ENCODE peak calls at places on chromosomes 7 and 10, in five cellular contexts. One of them, this sample, is unnamed.

GRCh38 chr7:106128846-106129245 is 16.7 kb upstream of the SYPL1 start:
- DNase-seq in H1: no peak
- DNase-seq in GM12878: no peak
- DNase-seq in SK-N-SH: no peak
- DNase-seq in HCT116: no peak
- DNase-seq in this sample: no peak

GRCh38 chr10:43287056-43288007 is 20.5 kb upstream of the RASGEF1A start:
- DNase-seq in H1: no peak
- DNase-seq in GM12878: peak; percentile 27
- DNase-seq in SK-N-SH: no peak
- DNase-seq in HCT116: peak; percentile 66
- DNase-seq in this sample: no peak

GRCh38 chr10:86645111-86645445 is 9.3 kb upstream of the OPN4 start:
- DNase-seq in H1: no peak
- DNase-seq in GM12878: no peak
- DNase-seq in SK-N-SH: no peak
- DNase-seq in HCT116: no peak
- DNase-seq in this sample: no peak

GRCh38 chr7:80240265-80241025 is 105.8 kb downstream of the GNAI1 start:
- DNase-seq in H1: no peak
- DNase-seq in GM12878: no peak
- DNase-seq in SK-N-SH: no peak
- DNase-seq in HCT116: no peak
- DNase-seq in this sample: no peak

GRCh38 chr10:71323407-71323806 is 4.3 kb downstream of the SLC29A3 start:
- DNase-seq in H1: no peak
- DNase-seq in GM12878: no peak
- DNase-seq in SK-N-SH: peak; percentile 54
- DNase-seq in HCT116: peak; percentile 32
- DNase-seq in this sample: no peak

GRCh38 chr10:116770281-116770680 is 27.9 kb upstream of the HSPA12A start:
- DNase-seq in H1: no peak
- DNase-seq in GM12878: no peak
- DNase-seq in SK-N-SH: no peak
- DNase-seq in HCT116: no peak
- DNase-seq in this sample: no peak

GRCh38 chr7:106345421-106346166 is 60.8 kb upstream of the NAMPT start:
- DNase-seq in H1: no peak
- DNase-seq in GM12878: no peak
- DNase-seq in SK-N-SH: no peak
- DNase-seq in HCT116: no peak
- DNase-seq in this sample: no peak

GRCh38 chr10:8050561-8051108 is 3.9 kb upstream of the GATA3 start:
- DNase-seq in H1: no peak
- DNase-seq in GM12878: no peak
- DNase-seq in SK-N-SH: no peak
- DNase-seq in HCT116: no peak
- DNase-seq in this sample: no peak

GRCh38 chr10:132397036-132397541 is at the start of gene PWWP2B:
- DNase-seq in H1: no peak
- DNase-seq in GM12878: no peak
- DNase-seq in SK-N-SH: peak; percentile 87
- DNase-seq in HCT116: no peak
- DNase-seq in this sample: no peak

GRCh38 chr10:61452229-61452651 is 941 bp downstream of the TMEM26 start:
- DNase-seq in H1: peak; percentile 78
- DNase-seq in GM12878: no peak
- DNase-seq in SK-N-SH: peak; percentile 50
- DNase-seq in HCT116: no peak
- DNase-seq in this sample: no peak

GRCh38 chr10:44689368-44689767 is 221.8 kb upstream of the TMEM72 start:
- DNase-seq in H1: no peak
- DNase-seq in GM12878: no peak
- DNase-seq in SK-N-SH: no peak
- DNase-seq in HCT116: no peak
- DNase-seq in this sample: no peak

GRCh38 chr10:43061764-43062163 is 15.1 kb upstream of the RET start:
- DNase-seq in H1: no peak
- DNase-seq in GM12878: no peak
- DNase-seq in SK-N-SH: no peak
- DNase-seq in HCT116: no peak
- DNase-seq in this sample: no peak

GRCh38 chr10:124301736-124302135 is 117.0 kb downstream of the OAT start:
- DNase-seq in H1: no peak
- DNase-seq in GM12878: no peak
- DNase-seq in SK-N-SH: no peak
- DNase-seq in HCT116: no peak
- DNase-seq in this sample: no peak

GRCh38 chr10:112307631-112308502 is 24.7 kb downstream of the TECTB start:
- DNase-seq in H1: peak; percentile 79
- DNase-seq in GM12878: no peak
- DNase-seq in SK-N-SH: peak; percentile 66
- DNase-seq in HCT116: peak; percentile 59
- DNase-seq in this sample: peak; percentile 51

GRCh38 chr10:24444337-24444736 is 235.4 kb downstream of the KIAA1217 start:
- DNase-seq in H1: no peak
- DNase-seq in GM12878: no peak
- DNase-seq in SK-N-SH: no peak
- DNase-seq in HCT116: no peak
- DNase-seq in this sample: no peak

GRCh38 chr7:15280078-15280734 is 281.6 kb downstream of the AGMO start:
- DNase-seq in H1: peak; percentile 45
- DNase-seq in GM12878: no peak
- DNase-seq in SK-N-SH: no peak
- DNase-seq in HCT116: no peak
- DNase-seq in this sample: no peak

GRCh38 chr10:83301732-83302131 is 837.6 kb upstream of the GHITM start:
- DNase-seq in H1: no peak
- DNase-seq in GM12878: no peak
- DNase-seq in SK-N-SH: no peak
- DNase-seq in HCT116: no peak
- DNase-seq in this sample: no peak

GRCh38 chr7:55474944-55475911 is 97.1 kb downstream of the VOPP1 start:
- DNase-seq in H1: no peak
- DNase-seq in GM12878: no peak
- DNase-seq in SK-N-SH: no peak
- DNase-seq in HCT116: no peak
- DNase-seq in this sample: no peak

GRCh38 chr10:30639946-30640786 is 10.6 kb upstream of the LYZL2 start:
- DNase-seq in H1: no peak
- DNase-seq in GM12878: no peak
- DNase-seq in SK-N-SH: peak; percentile 48
- DNase-seq in HCT116: peak; percentile 61
- DNase-seq in this sample: peak; percentile 35

GRCh38 chr7:88307841-88308240 is 1.1 kb upstream of the STEAP4 start:
- DNase-seq in H1: no peak
- DNase-seq in GM12878: no peak
- DNase-seq in SK-N-SH: no peak
- DNase-seq in HCT116: no peak
- DNase-seq in this sample: no peak

GRCh38 chr7:88307412-88307811 is 718 bp upstream of the STEAP4 start:
- DNase-seq in H1: no peak
- DNase-seq in GM12878: no peak
- DNase-seq in SK-N-SH: no peak
- DNase-seq in HCT116: no peak
- DNase-seq in this sample: no peak

GRCh38 chr7:88305044-88305443 is 1.6 kb downstream of the STEAP4 start:
- DNase-seq in H1: no peak
- DNase-seq in GM12878: no peak
- DNase-seq in SK-N-SH: no peak
- DNase-seq in HCT116: no peak
- DNase-seq in this sample: no peak

GRCh38 chr7:88309845-88310244 is 3.2 kb upstream of the STEAP4 start:
- DNase-seq in H1: no peak
- DNase-seq in GM12878: no peak
- DNase-seq in SK-N-SH: no peak
- DNase-seq in HCT116: no peak
- DNase-seq in this sample: no peak

DNA sequence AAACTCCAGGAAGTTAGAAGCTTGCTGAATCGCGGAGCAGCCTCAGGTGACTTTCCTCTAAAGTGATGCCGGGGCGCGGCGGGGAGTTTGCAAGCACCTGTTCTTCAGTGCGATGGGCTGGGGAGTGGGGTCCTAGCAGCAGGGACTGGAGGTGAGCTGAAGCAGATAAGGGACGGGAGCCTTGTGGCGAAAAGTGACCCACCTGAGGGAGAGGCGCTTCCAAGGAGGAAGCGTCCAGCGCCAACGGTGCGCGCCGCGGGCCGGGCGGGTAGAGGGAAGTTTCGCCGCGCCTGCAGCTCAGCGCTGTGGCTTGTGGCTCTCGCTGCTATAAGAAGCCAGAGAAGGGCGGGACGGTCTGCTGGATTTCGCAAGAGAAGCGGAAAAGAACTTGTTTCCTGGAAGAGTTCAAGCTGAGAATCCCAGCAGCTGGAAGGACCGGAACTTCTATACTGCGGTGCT is at the start of gene STEAP4:
- DNase-seq in H1: peak; percentile 69
- DNase-seq in GM12878: no peak
- DNase-seq in SK-N-SH: no peak
- DNase-seq in HCT116: peak; percentile 19
- DNase-seq in this sample: peak; percentile 49
- H3K4me3 ChIP-seq in H1: peak within 1 kb of the TSS; percentile 42
- H3K4me3 ChIP-seq in GM12878: no peak within 1 kb of the TSS
- H3K4me3 ChIP-seq in SK-N-SH: no peak within 1 kb of the TSS
- H3K4me3 ChIP-seq in HCT116: peak within 1 kb of the TSS; percentile 36
- H3K4me3 ChIP-seq in this sample: peak within 1 kb of the TSS; percentile 37

DNA sequence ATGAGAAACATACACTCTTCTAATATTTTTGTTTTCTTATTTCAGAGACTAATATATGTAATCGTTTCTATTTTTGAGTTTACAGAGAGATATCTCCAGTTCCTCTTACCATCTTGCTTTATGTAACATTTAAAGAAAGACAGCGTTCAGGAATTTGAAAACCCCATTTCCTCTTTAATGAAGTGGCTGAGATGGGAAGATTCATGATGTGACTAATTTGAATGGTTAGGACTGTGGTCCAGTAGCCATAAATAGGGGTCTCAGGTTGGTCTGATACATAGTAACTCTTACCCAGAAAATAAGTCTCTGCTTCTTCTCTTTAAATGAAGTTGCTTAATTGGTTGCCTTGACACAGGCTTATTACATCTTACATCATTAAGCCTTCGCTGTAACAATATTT is 6.9 kb downstream of the KMT2E start:
- DNase-seq in H1: no peak
- DNase-seq in GM12878: no peak
- DNase-seq in SK-N-SH: no peak
- DNase-seq in HCT116: no peak
- DNase-seq in this sample: no peak
- H3K4me1 ChIP-seq in H1: no peaks in the 10 kb centered on the region
- H3K4me1 ChIP-seq in GM12878: peaks cover 20% of the 10 kb centered on the region
- H3K4me1 ChIP-seq in SK-N-SH: peaks cover 42% of the 10 kb centered on the region
- H3K4me1 ChIP-seq in HCT116: peaks cover 13% of the 10 kb centered on the region
- H3K4me1 ChIP-seq in this sample: no peaks in the 10 kb centered on the region

DNA sequence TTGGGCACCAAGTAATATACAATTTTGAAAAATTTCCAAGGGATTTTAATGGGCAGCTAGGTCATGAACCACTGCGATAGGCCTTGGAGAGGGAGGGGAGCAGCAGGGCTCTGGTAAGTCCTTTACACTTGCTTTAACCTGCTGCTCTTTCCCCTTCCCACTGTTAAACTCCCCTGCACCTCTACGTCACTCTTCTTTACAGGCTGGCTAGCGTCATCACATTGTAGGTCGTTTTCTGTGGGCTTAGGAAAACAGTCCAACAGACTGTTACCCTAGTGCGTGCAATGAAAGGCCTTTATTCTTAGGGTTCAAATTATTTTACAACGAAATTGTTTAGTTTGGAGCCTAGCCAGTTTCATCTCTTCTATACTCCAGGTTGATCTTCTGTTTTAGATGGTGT is 235.7 kb downstream of the AUTS2 start:
- DNase-seq in H1: no peak
- DNase-seq in GM12878: no peak
- DNase-seq in SK-N-SH: no peak
- DNase-seq in HCT116: no peak
- DNase-seq in this sample: no peak
- TF ChIP-seq YY1 in H1: no peak
- TF ChIP-seq YY1 in GM12878: no peak
- TF ChIP-seq YY1 in SK-N-SH: no peak
- TF ChIP-seq YY1 in HCT116: no peak
- TF ChIP-seq YY1 in this sample: no peak

DNA sequence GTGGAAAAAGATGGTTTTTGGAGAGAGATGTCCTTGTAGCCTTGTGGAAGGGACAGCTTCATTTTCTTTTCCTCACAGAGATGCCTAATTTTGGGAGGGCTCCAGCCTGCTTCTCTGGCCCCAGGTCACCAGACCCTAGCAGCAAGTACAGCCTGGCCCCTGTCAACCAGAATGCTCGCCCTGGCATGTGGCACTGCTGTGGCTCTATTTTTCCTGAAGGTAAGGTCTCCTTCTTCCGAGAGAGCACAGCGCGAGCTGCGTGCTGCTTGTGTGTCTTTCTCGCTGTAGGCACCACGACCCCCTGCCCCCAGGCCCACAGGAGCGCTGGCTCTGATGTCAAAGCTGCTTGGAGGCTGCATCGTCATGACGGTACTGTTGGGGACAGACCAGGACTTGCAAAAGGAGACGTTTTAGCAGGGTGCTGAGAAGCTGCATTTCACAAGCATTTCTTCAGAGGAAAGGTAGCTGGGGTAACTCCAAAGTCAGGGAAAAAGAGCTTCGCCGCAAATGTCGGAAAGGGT is 58.7 kb downstream of the CLEC2L start:
- DNase-seq in H1: no peak
- DNase-seq in GM12878: no peak
- DNase-seq in SK-N-SH: no peak
- DNase-seq in HCT116: no peak
- DNase-seq in this sample: no peak
- H3K4me3 ChIP-seq in H1: no peak overlapping the region
- H3K4me3 ChIP-seq in GM12878: no peak overlapping the region
- H3K4me3 ChIP-seq in SK-N-SH: no peak overlapping the region
- H3K4me3 ChIP-seq in HCT116: no peak overlapping the region
- H3K4me3 ChIP-seq in this sample: no peak overlapping the region

DNA sequence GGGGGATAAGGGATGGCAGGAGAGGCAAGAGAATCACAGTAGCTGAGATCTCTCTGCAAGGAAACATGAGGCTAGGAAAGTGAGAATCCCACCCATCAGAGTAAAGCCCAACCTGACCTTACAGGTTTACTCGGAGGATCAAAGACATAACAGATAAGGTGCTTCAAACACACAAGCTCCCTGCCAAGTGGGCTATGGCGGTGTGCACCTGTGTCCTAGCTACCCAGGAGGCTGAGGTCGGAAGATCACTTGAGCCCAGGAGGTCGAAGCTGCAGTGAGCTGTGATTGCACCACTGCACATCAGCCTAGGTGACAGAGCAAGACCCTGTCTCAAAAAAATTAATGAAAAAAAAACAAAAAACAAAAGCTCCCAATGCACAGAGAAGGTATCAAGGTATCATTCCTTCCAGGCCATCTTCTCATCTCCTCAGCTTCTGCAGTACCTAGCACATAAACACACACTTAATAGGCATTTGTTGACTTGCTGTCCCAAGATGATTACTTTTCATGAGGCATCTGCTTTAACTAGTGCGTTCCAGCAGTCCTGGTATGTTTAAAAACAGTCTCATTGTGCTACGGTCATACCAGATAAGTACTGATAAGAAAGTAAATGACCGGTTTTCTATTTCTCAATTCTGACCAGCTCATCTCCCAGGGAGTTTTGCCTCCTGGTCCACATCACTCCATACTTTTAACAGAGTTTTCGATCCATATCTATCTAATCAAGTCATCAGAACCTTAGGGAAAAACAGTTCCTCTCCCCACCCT is 13.3 kb downstream of the GNA12 start:
- DNase-seq in H1: no peak
- DNase-seq in GM12878: no peak
- DNase-seq in SK-N-SH: no peak
- DNase-seq in HCT116: no peak
- DNase-seq in this sample: no peak
- H3K4me1 ChIP-seq in H1: peaks cover 3% of the 10 kb centered on the region
- H3K4me1 ChIP-seq in GM12878: no peaks in the 10 kb centered on the region
- H3K4me1 ChIP-seq in SK-N-SH: no peaks in the 10 kb centered on the region
- H3K4me1 ChIP-seq in HCT116: no peaks in the 10 kb centered on the region
- H3K4me1 ChIP-seq in this sample: peaks cover 5% of the 10 kb centered on the region